ENCODE peak calls at places on chromosomes 2 and 18, in five cellular contexts. Y is activated CD4-positive, alpha-beta T cell treated with anti-CD3 and anti-CD28 coated beads, Interleukin-2, amount 10 ng/mL, durations not matched to agents 7 days and 5 days; F is CD8-positive, alpha-beta memory T cell; O is upper lobe of right lung; Z is KG1. J is an unnamed sample.

GRCh38 chr2:96142217-96143113 is 2.8 kb downstream of the DUSP2 start:
- DNase-seq in Y (peak), F (peak), O (no peak), Z (no peak), J (peak)

GRCh38 chr18:5498452-5498851 is 45.3 kb downstream of the EPB41L3 start:
- DNase-seq in Y (no peak), F (no peak), O (no peak), Z (no peak), J (no peak)

GRCh38 chr2:209331291-209331844 is 92.5 kb upstream of the MAP2 start:
- DNase-seq in Y (no peak), F (no peak), O (no peak), Z (no peak), J (no peak)

GRCh38 chr2:111226797-111227700 is 106.3 kb downstream of the BCL2L11 start:
- DNase-seq in Y (no peak), F (no peak), O (no peak), Z (no peak), J (no peak)

GRCh38 chr18:13871701-13872100 is 43.6 kb downstream of the MC2R start:
- DNase-seq in Y (no peak), F (no peak), O (no peak), Z (no peak), J (no peak)

GRCh38 chr18:48003426-48004349 is 73.2 kb upstream of the SMAD2 start:
- DNase-seq in Y (no peak), F (no peak), O (no peak), Z (no peak), J (no peak)

GRCh38 chr2:101697794-101698418 is 399 bp downstream of the MAP4K4 start:
- DNase-seq in Y (no peak), F (peak), O (no peak), Z (no peak), J (no peak)

GRCh38 chr2:101616411-101616810 is 81.1 kb upstream of the MAP4K4 start:
- DNase-seq in Y (no peak), F (no peak), O (no peak), Z (no peak), J (no peak)

GRCh38 chr18:9684901-9685738 is 23.0 kb upstream of the RAB31 start:
- DNase-seq in Y (no peak), F (no peak), O (peak), Z (no peak), J (no peak)

GRCh38 chr2:64817453-64817852 is 163.7 kb upstream of the SERTAD2 start:
- DNase-seq in Y (no peak), F (no peak), O (no peak), Z (no peak), J (no peak)

GRCh38 chr18:54822872-54823845 is 5.1 kb upstream of the RAB27B start:
- DNase-seq in Y (no peak), F (no peak), O (no peak), Z (no peak), J (no peak)